ENCODE peak calls at places on chromosome 11, in five cellular contexts. P is pancreas, O is HepG2, U is Panc1, G is neuronal stem cell. W is an unnamed sample.

GRCh38 chr11:15671216-15671615 is 556.5 kb downstream of the INSC start:
- DNase-seq in P (no peak), O (no peak), U (no peak), G (no peak), W (no peak)

GRCh38 chr11:61828629-61829407 is 718 bp downstream of the FADS2 start:
- DNase-seq in P (peak), O (no peak), U (no peak), G (peak), W (no peak)

GRCh38 chr11:130180491-130180890 is 20.9 kb downstream of the ST14 start:
- DNase-seq in P (no peak), O (no peak), U (no peak), G (no peak), W (no peak)

GRCh38 chr11:64355078-64355940 is 3.7 kb upstream of the RPS6KA4 start:
- DNase-seq in P (peak), O (peak), U (peak), G (no peak), W (peak)

GRCh38 chr11:61963282-61964057 is 4.0 kb downstream of the FTH1 start:
- DNase-seq in P (peak), O (no peak), U (no peak), G (no peak), W (peak)

GRCh38 chr11:111655924-111656323 is 53.7 kb downstream of the SIK2 start:
- DNase-seq in P (no peak), O (no peak), U (no peak), G (no peak), W (no peak)

GRCh38 chr11:70071996-70072395 is 6.1 kb upstream of the ANO1 start:
- DNase-seq in P (no peak), O (no peak), U (no peak), G (no peak), W (no peak)

GRCh38 chr11:61482513-61482912 is 26.0 kb upstream of the LRRC10B start:
- DNase-seq in P (no peak), O (no peak), U (no peak), G (no peak), W (no peak)

GRCh38 chr11:125162743-125163142 is 1.8 kb upstream of the PKNOX2 start:
- DNase-seq in P (no peak), O (no peak), U (no peak), G (peak), W (no peak)

GRCh38 chr11:19868281-19868821 is 155.7 kb downstream of the NAV2 start:
- DNase-seq in P (no peak), O (no peak), U (no peak), G (no peak), W (no peak)

GRCh38 chr11:9003573-9004309 is at the start of gene NRIP3:
- DNase-seq in P (peak), O (no peak), U (no peak), G (peak), W (peak)

GRCh38 chr11:75668508-75669297 is at the start of gene MAP6:
- DNase-seq in P (no peak), O (no peak), U (no peak), G (peak), W (no peak)

GRCh38 chr11:35418282-35418846 is 994 bp downstream of the SLC1A2 start:
- DNase-seq in P (no peak), O (no peak), U (no peak), G (peak), W (no peak)
- H3K4me3 ChIP-seq in P (peak), O (no peak), U (peak), G (peak), W (no peak)

GRCh38 chr11:128718064-128718463 is 24.2 kb downstream of the FLI1 start:
- DNase-seq in P (no peak), O (no peak), U (no peak), G (no peak), W (no peak)

GRCh38 chr11:128716661-128717210 is 22.9 kb downstream of the FLI1 start:
- DNase-seq in P (no peak), O (no peak), U (no peak), G (no peak), W (peak)

GRCh38 chr11:128719556-128719824 is 25.6 kb downstream of the FLI1 start:
- DNase-seq in P (no peak), O (no peak), U (no peak), G (no peak), W (no peak)

GRCh38 chr11:128717581-128717980 is 23.7 kb downstream of the FLI1 start:
- DNase-seq in P (no peak), O (no peak), U (no peak), G (no peak), W (no peak)

GRCh38 chr11:128720522-128720985 is 26.7 kb downstream of the FLI1 start:
- DNase-seq in P (no peak), O (no peak), U (no peak), G (peak), W (peak)
- H3K4me3 ChIP-seq in P (no peak), O (no peak), U (no peak), G (no peak), W (peak)

GRCh38 chr11:1305558-1306056 is 3.8 kb downstream of the TOLLIP start:
- DNase-seq in P (no peak), O (no peak), U (no peak), G (no peak), W (peak)
- H3K4me3 ChIP-seq in P (no peak), O (peak), U (no peak), G (no peak), W (no peak)

GRCh38 chr11:33930317-33931021 is 38.6 kb upstream of the LMO2 start:
- DNase-seq in P (no peak), O (no peak), U (no peak), G (no peak), W (no peak)
- H3K4me3 ChIP-seq in P (no peak), O (no peak), U (no peak), G (no peak), W (no peak)

GRCh38 chr11:113977071-113977490 is 2.2 kb downstream of the HTR3A start:
- DNase-seq in P (no peak), O (no peak), U (no peak), G (no peak), W (no peak)
- H3K4me3 ChIP-seq in P (no peak), O (no peak), U (no peak), G (no peak), W (no peak)

DNA sequence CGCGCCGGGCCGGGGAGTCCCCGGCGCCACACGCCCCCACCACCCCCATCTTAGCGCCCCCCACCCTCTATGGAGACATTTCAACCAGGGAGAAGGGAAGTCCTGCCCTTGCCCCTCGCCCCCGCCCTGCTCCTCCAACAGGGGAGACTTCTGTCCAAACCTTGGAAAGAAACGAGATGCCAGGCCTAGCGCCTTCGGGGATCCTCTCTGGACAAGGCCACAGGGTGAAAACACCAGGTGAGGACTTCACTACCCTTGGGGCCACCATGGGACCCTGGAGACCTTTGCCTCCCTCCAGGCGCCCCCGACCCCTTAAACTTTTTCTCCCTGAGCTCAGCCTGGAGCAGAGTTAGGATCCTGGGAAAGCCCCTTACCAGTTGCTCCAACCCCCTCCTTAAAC is 11.6 kb upstream of the NPAS4 start:
- DNase-seq in P (no peak), O (no peak), U (no peak), G (no peak), W (no peak)
- H3K4me3 ChIP-seq in P (no peak), O (no peak), U (no peak), G (no peak), W (peak)

W was measured in spleen.